ENCODE peak calls at places on chromosomes 13 and 19, in four cellular contexts. Y, H, K and I are unnamed samples.

GRCh38 chr13:60047943-60048342 is 115.8 kb downstream of the DIAPH3 start:
- DNase-seq in Y (peak), H (no peak), K (no peak), I (peak)

GRCh38 chr13:96238241-96238640 is 148.3 kb downstream of the HS6ST3 start:
- DNase-seq in Y (no peak), H (no peak), K (no peak), I (no peak)

GRCh38 chr19:40609561-40610395 is 8.6 kb downstream of the LTBP4 start:
- DNase-seq in Y (no peak), H (peak), K (peak), I (peak)

GRCh38 chr19:5115771-5116202 is 146.9 kb downstream of the KDM4B start:
- DNase-seq in Y (peak), H (no peak), K (no peak), I (peak)

GRCh38 chr19:15935167-15935702 is 906 bp upstream of the CYP4F11 start:
- DNase-seq in Y (no peak), H (no peak), K (no peak), I (no peak)

GRCh38 chr19:35558400-35559280 is 4.8 kb downstream of the ATP4A start:
- DNase-seq in Y (no peak), H (no peak), K (no peak), I (no peak)

GRCh38 chr19:39498262-39499081 is at the start of gene DLL3:
- DNase-seq in Y (peak), H (no peak), K (peak), I (peak)

GRCh38 chr13:99432637-99433542 is 68.4 kb upstream of the TM9SF2 start:
- DNase-seq in Y (peak), H (peak), K (peak), I (peak)

GRCh38 chr19:48393559-48394330 is at the start of gene GRIN2D:
- DNase-seq in Y (peak), H (no peak), K (peak), I (peak)

GRCh38 chr13:58583961-58584360 is 952.4 kb downstream of the PCDH17 start:
- DNase-seq in Y (no peak), H (no peak), K (no peak), I (no peak)

GRCh38 chr19:55474269-55475265 is 1.9 kb upstream of the ZNF628 start:
- DNase-seq in Y (no peak), H (no peak), K (peak), I (peak)

GRCh38 chr13:30774214-30774730 is 38.9 kb downstream of the ALOX5AP start:
- DNase-seq in Y (no peak), H (no peak), K (no peak), I (no peak)

GRCh38 chr13:75760182-75760981 is 124.3 kb downstream of the LMO7 start:
- DNase-seq in Y (peak), H (no peak), K (no peak), I (no peak)

GRCh38 chr13:64413529-64413928 is 2816.6 kb downstream of the PCDH9 start:
- DNase-seq in Y (no peak), H (no peak), K (no peak), I (no peak)

GRCh38 chr13:64410654-64411053 is 2819.5 kb downstream of the PCDH9 start:
- DNase-seq in Y (no peak), H (no peak), K (no peak), I (no peak)

GRCh38 chr13:64417609-64418008 is 2812.5 kb downstream of the PCDH9 start:
- DNase-seq in Y (no peak), H (no peak), K (no peak), I (no peak)

GRCh38 chr13:64414381-64414780 is 2815.8 kb downstream of the PCDH9 start:
- DNase-seq in Y (no peak), H (no peak), K (no peak), I (no peak)
- H3K9ac ChIP-seq in Y (no peak), H (no peak), K (no peak), I (no peak)

DNA sequence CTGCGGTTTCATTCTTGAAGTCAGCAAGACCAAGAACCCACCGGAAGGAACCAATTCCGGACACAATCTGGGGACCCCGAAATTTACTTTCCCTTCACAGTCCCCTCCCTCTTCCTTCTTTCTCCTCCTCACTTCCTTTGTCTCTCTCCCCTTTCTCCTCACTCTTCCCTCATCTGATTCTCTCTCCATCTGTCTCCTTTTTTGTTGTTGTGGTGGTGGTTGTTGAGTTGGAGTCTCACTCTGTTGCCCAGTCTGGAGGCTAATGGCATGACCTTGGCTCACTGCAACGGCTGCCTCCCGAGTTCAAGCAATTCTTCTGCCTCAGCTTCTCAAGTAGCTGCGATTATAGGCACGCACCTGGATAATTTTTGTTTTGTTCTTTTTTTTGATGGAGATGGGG is 32.7 kb upstream of the OR1M1 start:
- DNase-seq in Y (no peak), H (no peak), K (no peak), I (no peak)
- H2BK120ac ChIP-seq in Y (no peak), H (no peak), K (no peak), I (no peak)

GRCh38 chr13:94352057-94352456 is 127.4 kb downstream of the DCT start:
- DNase-seq in Y (peak), H (no peak), K (no peak), I (no peak)
- H3K4ac ChIP-seq in Y (peak), H (no peak), K (no peak), I (no peak)

GRCh38 chr13:110923086-110923485 is 8.2 kb upstream of the ANKRD10 start:
- DNase-seq in Y (no peak), H (no peak), K (peak), I (no peak)
- H3K9ac ChIP-seq in Y (no peak), H (no peak), K (no peak), I (no peak)

GRCh38 chr19:42529248-42529764 is 1.0 kb upstream of the CEACAM1 start:
- DNase-seq in Y (peak), H (peak), K (peak), I (peak)
- H2BK120ac ChIP-seq in Y (no peak), H (no peak), K (no peak), I (no peak)

GRCh38 chr19:4081441-4082129 is 14.9 kb upstream of the ZBTB7A start:
- DNase-seq in Y (no peak), H (no peak), K (no peak), I (peak)
- H3K4ac ChIP-seq in Y (no peak), H (no peak), K (no peak), I (no peak)